ENCODE peak calls at places on chromosomes 4 and X, in nine cellular contexts. S, J, Y, I, D, E, P, K and W are unnamed samples.

GRCh38 chr4:15197005-15197404 is 194.7 kb downstream of the CPEB2 start:
- DNase-seq in S (no peak), J (no peak), Y (peak; percentile 77), I (peak; percentile 12), D (no peak), E (peak; percentile 10), P (no peak), K (peak; percentile 72), W (peak; percentile 71)

GRCh38 chr4:78517050-78517652 is 34.4 kb upstream of the ANXA3 start:
- DNase-seq in S (no peak), J (no peak), Y (peak; percentile 34), I (no peak), D (no peak), E (peak; percentile 50), P (no peak), K (peak; percentile 17), W (peak; percentile 65)

GRCh38 chr4:124423160-124423559 is 289.4 kb downstream of the ANKRD50 start:
- DNase-seq in S (no peak), J (no peak), Y (peak; percentile 83), I (no peak), D (no peak), E (no peak), P (no peak), K (no peak), W (no peak)

GRCh38 chr4:93203708-93204107 is 624.8 kb upstream of the ATOH1 start:
- DNase-seq in S (no peak), J (no peak), Y (peak; percentile 75), I (peak; percentile 51), D (no peak), E (no peak), P (no peak), K (no peak), W (peak; percentile 68)

GRCh38 chr4:68076194-68076593 is 53.5 kb downstream of the TMPRSS11F start:
- DNase-seq in S (no peak), J (no peak), Y (peak; percentile 33), I (no peak), D (no peak), E (no peak), P (no peak), K (no peak), W (peak; percentile 54)

GRCh38 chrX:103215768-103216085 is 819 bp downstream of the BEX4 start:
- DNase-seq in S (no peak), J (no peak), Y (no peak), I (no peak), D (no peak), E (peak; percentile 21), P (no peak), K (peak; percentile 64), W (no peak)

GRCh38 chr4:125198916-125199315 is 115.8 kb upstream of the FAT4 start:
- DNase-seq in S (no peak), J (no peak), Y (peak; percentile 29), I (no peak), D (no peak), E (peak; percentile 35), P (no peak), K (no peak), W (no peak)

GRCh38 chrX:80181079-80181478 is 166.5 kb downstream of the TBX22 start:
- DNase-seq in S (no peak), J (no peak), Y (peak; percentile 39), I (peak; percentile 3), D (no peak), E (no peak), P (no peak), K (no peak), W (peak; percentile 38)

GRCh38 chr4:83662204-83662603 is 126.3 kb downstream of the GPAT3 start:
- DNase-seq in S (no peak), J (no peak), Y (no peak), I (no peak), D (no peak), E (no peak), P (no peak), K (no peak), W (no peak)

GRCh38 chr4:145816091-145816490 is 122.5 kb downstream of the ZNF827 start:
- DNase-seq in S (no peak), J (no peak), Y (no peak), I (no peak), D (no peak), E (no peak), P (no peak), K (no peak), W (no peak)

GRCh38 chr4:113673450-113673849 is 88.1 kb downstream of the CAMK2D start:
- DNase-seq in S (no peak), J (peak; percentile 13), Y (peak; percentile 92), I (peak; percentile 67), D (peak; percentile 44), E (peak; percentile 69), P (no peak), K (peak; percentile 3), W (peak; percentile 42)

GRCh38 chr4:155604718-155605601 is 61.7 kb upstream of the GUCY1A1 start:
- DNase-seq in S (no peak), J (no peak), Y (no peak), I (no peak), D (no peak), E (peak; percentile 80), P (no peak), K (no peak), W (no peak)

GRCh38 chr4:147006229-147006628 is 60.6 kb upstream of the TTC29 start:
- DNase-seq in S (no peak), J (no peak), Y (no peak), I (no peak), D (no peak), E (no peak), P (no peak), K (no peak), W (no peak)

GRCh38 chr4:85393201-85393600 is 81.7 kb upstream of the ARHGAP24 start:
- DNase-seq in S (no peak), J (no peak), Y (no peak), I (no peak), D (no peak), E (no peak), P (no peak), K (no peak), W (no peak)

GRCh38 chrX:129649268-129650182 is 5.2 kb downstream of the APLN start:
- DNase-seq in S (no peak), J (no peak), Y (no peak), I (no peak), D (no peak), E (no peak), P (no peak), K (no peak), W (no peak)

GRCh38 chr4:81565137-81565870 is 93.6 kb upstream of the RASGEF1B start:
- DNase-seq in S (no peak), J (no peak), Y (peak; percentile 14), I (no peak), D (no peak), E (peak; percentile 20), P (peak; percentile 72), K (peak; percentile 3), W (no peak)

GRCh38 chr4:137621056-137621455 is 88.8 kb upstream of the PCDH18 start:
- DNase-seq in S (no peak), J (no peak), Y (no peak), I (no peak), D (no peak), E (no peak), P (no peak), K (peak; percentile 70), W (no peak)